ENCODE peak calls at places on chromosomes 1 and 21, in nine cellular contexts. P is fibroblast of lung, Z is astrocyte of the spinal cord, L is fibroblast of pulmonary artery, D is heart left ventricle, O is lower leg skin, A is neural progenitor cell, G is left ventricle myocardium inferior, V is osteoblast. Y is an unnamed sample.

GRCh38 chr21:37503848-37504467 is 137.4 kb downstream of the DYRK1A start:
- DNase-seq in P (peak), Z (peak), L (peak), D (no peak), O (no peak), A (peak), G (no peak), V (peak), Y (peak)

GRCh38 chr1:242477944-242478343 is 46.6 kb downstream of the PLD5 start:
- DNase-seq in P (no peak), Z (peak), L (no peak), D (no peak), O (no peak), A (no peak), G (no peak), V (no peak), Y (no peak)

GRCh38 chr21:30194701-30195299 is 21.1 kb downstream of the CLDN8 start:
- DNase-seq in P (no peak), Z (peak), L (peak), D (no peak), O (no peak), A (peak), G (no peak), V (no peak), Y (peak)

GRCh38 chr1:235051521-235051920 is 77.1 kb downstream of the TOMM20 start:
- DNase-seq in P (no peak), Z (no peak), L (no peak), D (peak), O (no peak), A (no peak), G (peak), V (no peak), Y (no peak)

GRCh38 chr1:169809370-169810095 is 14.8 kb upstream of the METTL18 start:
- DNase-seq in P (peak), Z (peak), L (peak), D (no peak), O (no peak), A (peak), G (no peak), V (peak), Y (peak)

GRCh38 chr1:20723537-20724363 is 5.9 kb upstream of the KIF17 start:
- DNase-seq in P (no peak), Z (no peak), L (no peak), D (no peak), O (peak), A (no peak), G (peak), V (peak), Y (no peak)

GRCh38 chr1:214899908-214900470 is 182.5 kb upstream of the KCNK2 start:
- DNase-seq in P (peak), Z (peak), L (peak), D (no peak), O (no peak), A (peak), G (no peak), V (no peak), Y (no peak)

GRCh38 chr1:48841466-48841865 is 64.8 kb upstream of the BEND5 start:
- DNase-seq in P (no peak), Z (no peak), L (no peak), D (no peak), O (no peak), A (no peak), G (no peak), V (no peak), Y (no peak)

GRCh38 chr21:44494418-44494817 is 39.1 kb downstream of the LRRC3 start:
- DNase-seq in P (no peak), Z (no peak), L (no peak), D (no peak), O (no peak), A (no peak), G (no peak), V (no peak), Y (no peak)

GRCh38 chr1:109739738-109740614 is 862 bp downstream of the GSTM3 start:
- DNase-seq in P (peak), Z (peak), L (peak), D (peak), O (peak), A (peak), G (peak), V (peak), Y (peak)

GRCh38 chr1:162706003-162706402 is 73.7 kb downstream of the DDR2 start:
- DNase-seq in P (no peak), Z (no peak), L (no peak), D (no peak), O (no peak), A (no peak), G (no peak), V (no peak), Y (no peak)

GRCh38 chr1:71365451-71365850 is 284.6 kb upstream of the ZRANB2 start:
- DNase-seq in P (peak), Z (peak), L (peak), D (no peak), O (no peak), A (no peak), G (no peak), V (no peak), Y (peak)

GRCh38 chr1:79790950-79791349 is 784.4 kb upstream of the ADGRL4 start:
- DNase-seq in P (no peak), Z (no peak), L (peak), D (no peak), O (no peak), A (no peak), G (no peak), V (no peak), Y (no peak)
- TF ChIP-seq CTCF in P (no peak), Z (no peak), L (no peak), D (no peak), O (no peak), A (no peak), G (no peak), V (no peak), Y (no peak)

GRCh38 chr1:117342397-117342796 is 24.9 kb upstream of the MAN1A2 start:
- DNase-seq in P (no peak), Z (no peak), L (no peak), D (no peak), O (no peak), A (no peak), G (no peak), V (no peak), Y (no peak)
- H3K4me3 ChIP-seq in P (no peak), Z (no peak), L (no peak), D (no peak), O (no peak), A (no peak), G (no peak), V (no peak), Y (no peak)

GRCh38 chr1:62392951-62393350 is 43.9 kb upstream of the USP1 start:
- DNase-seq in P (no peak), Z (no peak), L (no peak), D (no peak), O (peak), A (no peak), G (no peak), V (no peak), Y (no peak)

GRCh38 chr1:62395291-62395690 is 41.6 kb upstream of the USP1 start:
- DNase-seq in P (no peak), Z (no peak), L (no peak), D (no peak), O (peak), A (no peak), G (no peak), V (no peak), Y (no peak)

GRCh38 chr1:62394646-62395045 is 42.2 kb upstream of the USP1 start:
- DNase-seq in P (no peak), Z (no peak), L (no peak), D (no peak), O (peak), A (no peak), G (no peak), V (no peak), Y (no peak)

GRCh38 chr1:62389531-62389930 is 47.3 kb upstream of the USP1 start:
- DNase-seq in P (no peak), Z (no peak), L (no peak), D (no peak), O (peak), A (no peak), G (no peak), V (no peak), Y (peak)

DNA sequence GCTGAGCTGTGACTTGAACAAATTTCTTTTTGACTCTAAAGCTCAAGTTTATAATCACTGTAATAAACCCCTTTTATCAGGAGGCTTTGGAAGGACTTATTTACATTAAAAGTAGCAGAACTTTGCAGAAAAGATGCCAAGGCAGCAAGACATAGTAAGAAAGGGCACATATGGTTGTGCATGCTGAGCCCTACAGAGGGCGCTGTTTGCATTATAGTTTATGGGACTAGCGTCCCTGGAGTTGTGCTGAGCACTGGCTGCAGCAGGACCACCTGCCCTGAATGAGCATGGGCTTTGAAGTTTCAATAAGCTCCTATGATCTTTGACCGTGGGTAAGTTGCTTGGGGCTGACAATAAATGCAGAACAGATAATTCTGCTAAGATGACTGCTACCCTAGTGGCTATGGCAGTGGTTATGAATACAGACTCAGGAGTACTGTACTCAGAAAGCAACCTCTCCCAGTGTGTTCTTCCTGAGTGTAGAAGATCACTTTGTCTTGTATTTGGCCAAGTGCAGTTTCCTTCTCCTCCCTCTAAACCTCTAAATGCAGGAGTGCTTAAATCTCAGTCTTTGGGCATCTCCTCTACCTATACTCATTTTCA is 45.4 kb upstream of the USP1 start:
- DNase-seq in P (no peak), Z (no peak), L (no peak), D (no peak), O (peak), A (peak), G (no peak), V (no peak), Y (peak)
- TF ChIP-seq CTCF in P (peak), Z (peak), L (peak), D (peak), O (no peak), A (peak), G (peak), V (peak), Y (peak)

GRCh38 chr1:12180315-12180714 is 13.5 kb downstream of the TNFRSF1B start:
- DNase-seq in P (no peak), Z (no peak), L (no peak), D (peak), O (peak), A (no peak), G (peak), V (no peak), Y (peak)
- H3K4me3 ChIP-seq in P (no peak), Z (no peak), L (no peak), D (no peak), O (no peak), A (no peak), G (no peak), V (no peak), Y (no peak)

DNA sequence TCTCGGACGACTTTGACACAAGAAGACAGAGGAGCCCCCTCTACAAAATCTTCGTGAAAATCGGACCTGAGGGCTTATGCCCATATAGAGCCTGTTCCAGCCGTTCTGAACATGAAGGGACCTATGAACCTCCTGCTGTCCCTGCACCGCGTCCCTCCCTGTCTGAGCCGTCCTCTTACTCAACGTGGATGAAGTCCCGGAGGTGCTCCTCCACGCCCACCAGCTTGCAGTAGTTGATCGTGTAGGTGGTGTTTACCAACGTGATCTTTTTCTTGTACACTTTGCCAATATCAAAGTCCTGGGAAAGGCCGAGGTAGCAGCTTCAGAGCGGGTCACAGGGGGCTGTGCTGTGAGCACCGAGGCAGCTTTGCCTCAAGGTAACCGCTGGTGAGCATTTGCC is 40.0 kb downstream of the CFAP74 start:
- DNase-seq in P (no peak), Z (no peak), L (no peak), D (no peak), O (no peak), A (no peak), G (no peak), V (no peak), Y (no peak)
- TF ChIP-seq CTCF in P (no peak), Z (no peak), L (no peak), D (no peak), O (no peak), A (no peak), G (no peak), V (no peak), Y (no peak)

DNA sequence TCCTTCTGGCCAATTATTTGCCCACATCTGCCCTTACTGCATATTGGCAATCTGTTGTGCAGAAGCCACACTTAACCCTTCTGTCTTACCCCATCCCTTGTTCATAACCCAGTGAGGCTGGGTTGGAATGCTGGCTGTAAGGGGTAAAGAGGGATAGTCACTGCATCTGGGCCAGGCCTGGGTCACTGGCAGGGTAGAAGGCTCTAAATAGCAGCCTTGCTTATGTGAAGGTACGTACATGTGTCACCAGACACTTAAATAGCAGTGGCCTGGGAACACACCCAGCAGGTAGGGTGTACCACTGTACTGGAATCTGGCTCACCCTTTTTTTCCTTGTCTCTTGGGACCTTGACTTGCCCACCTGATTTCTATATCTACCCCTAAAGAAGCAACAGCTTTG is 9.9 kb upstream of the TARS2 start:
- DNase-seq in P (no peak), Z (no peak), L (no peak), D (peak), O (peak), A (no peak), G (peak), V (no peak), Y (no peak)
- H3K4me3 ChIP-seq in P (no peak), Z (no peak), L (no peak), D (no peak), O (no peak), A (no peak), G (no peak), V (no peak), Y (no peak)

DNA sequence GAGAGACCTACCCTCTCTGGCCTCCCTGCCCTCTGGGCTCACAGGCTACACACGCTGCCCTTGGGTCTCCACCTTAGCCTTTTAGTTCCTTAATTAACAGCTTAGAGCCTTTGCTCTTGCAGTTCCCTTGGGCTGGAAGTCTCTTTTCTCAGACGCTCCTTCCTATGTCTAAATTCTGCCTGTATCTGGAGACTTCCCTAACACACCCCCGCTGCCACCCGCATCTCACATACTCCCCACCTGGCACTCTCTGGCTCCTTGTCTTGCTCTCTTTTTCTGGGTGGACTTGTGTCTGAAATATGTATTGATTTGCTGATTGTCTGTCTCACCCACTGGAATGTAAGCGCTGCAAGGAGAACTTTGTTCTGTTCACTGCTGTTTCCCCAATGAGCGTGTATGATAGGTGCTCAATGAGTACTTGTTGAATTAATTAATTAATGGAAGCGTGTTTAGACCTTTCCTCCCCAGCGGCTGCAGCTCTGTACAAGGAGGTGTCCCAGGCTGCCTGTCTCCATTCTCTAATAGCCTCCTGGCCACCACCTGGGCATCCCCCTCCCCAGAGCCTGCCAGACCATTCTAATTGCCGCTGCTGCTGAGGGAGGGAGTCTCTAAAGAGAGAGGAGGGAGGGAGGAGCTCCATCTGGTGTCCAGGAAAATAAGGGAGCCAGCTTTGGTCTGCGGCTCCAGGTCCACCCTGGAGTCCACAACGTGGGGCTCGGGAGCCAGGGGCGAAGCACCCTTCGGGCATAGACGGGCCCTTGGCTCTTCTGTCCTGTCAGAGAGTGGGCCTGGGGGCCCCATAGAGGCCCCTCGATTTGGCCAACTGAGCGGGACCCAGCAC is 95.3 kb downstream of the RNF220 start:
- DNase-seq in P (peak), Z (peak), L (peak), D (no peak), O (no peak), A (peak), G (no peak), V (peak), Y (peak)
- TF ChIP-seq CTCF in P (peak), Z (peak), L (peak), D (peak), O (no peak), A (peak), G (peak), V (peak), Y (peak)

GRCh38 chr1:13585996-13586395 is 2.4 kb downstream of the PDPN start:
- DNase-seq in P (peak), Z (peak), L (no peak), D (no peak), O (no peak), A (peak), G (no peak), V (peak), Y (no peak)

GRCh38 chr1:13583964-13584791 is 546 bp downstream of the PDPN start:
- DNase-seq in P (peak), Z (peak), L (peak), D (peak), O (peak), A (peak), G (peak), V (peak), Y (peak)

GRCh38 chr1:13584876-13585598 is 1.4 kb downstream of the PDPN start:
- DNase-seq in P (no peak), Z (no peak), L (no peak), D (no peak), O (no peak), A (no peak), G (no peak), V (peak), Y (no peak)

GRCh38 chr1:13587256-13588030 is 3.8 kb downstream of the PDPN start:
- DNase-seq in P (peak), Z (peak), L (peak), D (no peak), O (no peak), A (no peak), G (no peak), V (peak), Y (peak)

GRCh38 chr1:13585599-13585965 is 1.9 kb downstream of the PDPN start:
- DNase-seq in P (no peak), Z (no peak), L (no peak), D (no peak), O (no peak), A (peak), G (no peak), V (peak), Y (no peak)
- H3K4me3 ChIP-seq in P (no peak), Z (no peak), L (peak), D (no peak), O (no peak), A (peak), G (no peak), V (no peak), Y (peak)

GRCh38 chr1:216034506-216034905 is 388.7 kb downstream of the USH2A start:
- DNase-seq in P (no peak), Z (no peak), L (no peak), D (no peak), O (no peak), A (peak), G (no peak), V (no peak), Y (no peak)
- TF ChIP-seq CTCF in P (no peak), Z (no peak), L (no peak), D (no peak), O (no peak), A (peak), G (no peak), V (peak), Y (no peak)